ENCODE peak calls at places on chromosome 1, in four cellular contexts. G is ovary, D is heart left ventricle, H is IMR-90. R is an unnamed sample.

GRCh38 chr1:91610102-91610501 is 109.5 kb downstream of the CDC7 start:
- DNase-seq in G (no peak), D (no peak), H (no peak), R (no peak)

GRCh38 chr1:197180252-197180878 is 33.9 kb upstream of the ASPM start:
- DNase-seq in G (no peak), D (no peak), H (peak; percentile 92), R (no peak)

GRCh38 chr1:107545056-107545597 is 404.3 kb downstream of the NTNG1 start:
- DNase-seq in G (no peak), D (no peak), H (no peak), R (no peak)

GRCh38 chr1:248811514-248812490 is 13.9 kb downstream of the SH3BP5L start:
- DNase-seq in G (no peak), D (no peak), H (no peak), R (no peak)

GRCh38 chr1:227372662-227373061 is 54.4 kb upstream of the CDC42BPA start:
- DNase-seq in G (no peak), D (no peak), H (peak; percentile 72), R (no peak)

GRCh38 chr1:207049974-207050391 is 1.0 kb downstream of the YOD1 start:
- DNase-seq in G (peak; percentile 58), D (no peak), H (peak; percentile 53), R (peak; percentile 60)

GRCh38 chr1:204438628-204439027 is 27.0 kb upstream of the PPP1R15B start:
- DNase-seq in G (no peak), D (no peak), H (peak; percentile 100), R (peak; percentile 23)

GRCh38 chr1:17168480-17168878 is 36.4 kb upstream of the PADI1 start:
- DNase-seq in G (no peak), D (no peak), H (peak; percentile 81), R (peak; percentile 56)

DNA sequence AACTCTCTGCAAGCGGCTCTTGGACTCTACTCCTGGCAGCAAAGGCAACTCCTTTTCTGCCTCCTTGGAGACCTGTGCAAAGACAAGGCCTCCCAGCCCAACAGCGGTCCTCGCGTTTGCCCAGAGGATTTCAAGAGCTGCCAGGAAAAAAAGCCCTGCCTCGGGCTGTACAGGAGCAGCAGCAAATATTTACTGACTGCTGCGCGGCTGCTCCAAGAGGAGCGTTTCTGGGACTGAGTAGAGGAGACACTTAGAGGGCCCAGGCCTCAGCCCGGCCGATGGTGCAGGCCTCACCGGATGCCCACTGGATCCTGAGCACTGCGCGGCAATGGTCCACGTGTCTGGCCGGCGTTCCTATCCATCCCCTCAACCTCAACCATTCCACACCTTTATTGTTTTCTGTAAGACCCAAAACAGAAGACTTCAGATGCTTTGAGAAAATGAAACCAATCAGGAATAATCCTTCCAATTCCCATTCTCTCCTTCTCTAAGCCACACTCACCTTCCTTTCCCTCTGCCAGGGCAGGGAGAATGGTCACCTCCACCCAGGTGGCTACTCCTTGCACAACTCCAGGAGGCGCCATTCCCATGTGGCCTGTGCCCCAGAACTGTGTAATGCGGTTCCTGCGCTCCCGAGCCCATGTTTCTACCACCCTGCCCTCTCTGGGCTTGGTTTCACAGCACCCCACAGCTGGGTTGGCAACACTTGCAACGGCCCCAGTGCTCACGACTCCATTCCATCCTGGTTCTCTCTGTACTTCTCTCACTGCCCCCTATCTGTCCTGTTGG is 215.8 kb downstream of the TRABD2B start:
- DNase-seq in G (no peak), D (no peak), H (no peak), R (no peak)
- H3K4me1 ChIP-seq in G (no peaks in the 10 kb centered on the region), D (peaks cover 21% of the 10 kb centered on the region), H (no peaks in the 10 kb centered on the region), R (peaks cover 12% of the 10 kb centered on the region)

DNA sequence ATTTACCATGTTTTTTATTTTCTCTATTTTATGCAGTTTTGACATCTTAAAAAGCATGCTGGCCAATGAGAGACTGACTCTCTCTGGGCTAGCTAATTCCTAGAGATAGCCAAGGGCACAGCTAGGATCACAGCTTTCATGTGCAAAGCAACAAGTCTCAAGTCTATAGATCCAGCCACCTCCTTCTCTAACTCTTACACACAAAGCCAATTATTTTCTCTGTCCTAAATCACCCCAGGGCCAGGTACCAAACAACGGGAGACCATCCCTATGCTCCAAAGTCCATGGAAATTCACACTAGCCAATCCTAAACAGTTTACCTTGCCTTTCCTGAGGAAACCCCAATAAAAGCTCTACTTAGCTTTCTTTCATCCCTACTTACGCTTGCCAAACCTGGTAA is 38.0 kb downstream of the ARHGAP29 start:
- DNase-seq in G (no peak), D (no peak), H (no peak), R (no peak)
- TF ChIP-seq POLR2A in G (no peak), D (no peak), H (no peak), R (no peak)

GRCh38 chr1:202150607-202151006 is 6.1 kb upstream of the ARL8A start:
- DNase-seq in G (no peak), D (peak; percentile 11), H (no peak), R (no peak)

GRCh38 chr1:202148391-202148790 is 3.9 kb upstream of the ARL8A start:
- DNase-seq in G (no peak), D (peak; percentile 11), H (no peak), R (no peak)

GRCh38 chr1:202151045-202151444 is 6.5 kb upstream of the ARL8A start:
- DNase-seq in G (no peak), D (no peak), H (no peak), R (no peak)

GRCh38 chr1:202149566-202149965 is 5.0 kb upstream of the ARL8A start:
- DNase-seq in G (no peak), D (no peak), H (peak; percentile 28), R (no peak)

DNA sequence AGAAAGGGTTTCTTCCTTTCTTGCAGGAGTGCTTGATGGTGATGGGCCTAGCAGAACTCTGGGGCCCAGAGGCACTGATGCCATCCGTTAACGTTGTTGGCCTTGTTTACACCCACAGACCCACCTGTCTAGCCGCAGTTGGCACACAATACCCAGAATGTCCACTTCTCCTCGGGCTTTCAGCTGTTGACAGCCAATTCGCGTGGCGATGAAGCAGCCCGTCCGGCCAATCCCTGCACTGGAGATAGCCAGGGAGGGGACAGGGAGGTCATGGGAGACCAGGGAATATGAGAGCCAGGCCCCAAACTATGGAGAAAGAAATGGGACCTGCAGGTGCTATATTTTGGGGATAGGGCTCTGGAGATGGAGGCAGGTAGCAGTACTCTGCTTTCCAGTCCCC is 5.7 kb upstream of the ARL8A start:
- DNase-seq in G (no peak), D (peak; percentile 7), H (no peak), R (no peak)
- H3K4me1 ChIP-seq in G (no peaks in the 10 kb centered on the region), D (peaks cover 3% of the 10 kb centered on the region), H (peaks cover 1% of the 10 kb centered on the region), R (peaks cover 11% of the 10 kb centered on the region)

GRCh38 chr1:156894711-156895407 is 1.3 kb downstream of the PEAR1 start:
- DNase-seq in G (peak; percentile 57), D (peak; percentile 79), H (peak; percentile 30), R (peak; percentile 49)
- TF ChIP-seq POLR2A in G (no peak), D (no peak), H (no peak), R (no peak)

GRCh38 chr1:25482211-25482610 is 51.5 kb downstream of the MACO1 start:
- DNase-seq in G (no peak), D (no peak), H (no peak), R (no peak)

GRCh38 chr1:25477448-25478034 is 46.8 kb downstream of the MACO1 start:
- DNase-seq in G (no peak), D (no peak), H (no peak), R (no peak)

GRCh38 chr1:25476186-25477097 is 45.7 kb downstream of the MACO1 start:
- DNase-seq in G (no peak), D (no peak), H (no peak), R (no peak)

GRCh38 chr1:25481625-25482024 is 50.9 kb downstream of the MACO1 start:
- DNase-seq in G (no peak), D (no peak), H (no peak), R (no peak)

DNA sequence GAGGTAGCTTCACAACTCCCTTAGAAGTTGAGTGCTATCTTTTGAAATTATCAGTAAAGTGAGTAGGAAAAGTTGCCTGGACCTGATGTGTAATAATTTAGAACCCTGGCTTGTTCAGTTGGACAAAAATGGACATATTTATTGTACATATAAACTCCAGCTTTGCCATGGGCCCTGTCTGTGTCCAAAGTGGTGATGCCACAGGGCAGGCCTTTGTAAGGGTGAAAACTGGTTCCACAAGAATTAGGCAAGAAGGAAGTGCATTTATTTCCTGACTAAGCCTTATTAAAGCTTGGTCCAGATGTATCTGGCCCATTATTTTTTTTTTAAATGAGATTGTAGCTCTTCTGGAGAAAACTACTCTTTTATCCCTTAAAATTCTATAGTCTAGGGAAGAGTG is 47.9 kb downstream of the MACO1 start:
- DNase-seq in G (no peak), D (no peak), H (no peak), R (peak; percentile 18)
- H3K4me1 ChIP-seq in G (peaks cover 5% of the 10 kb centered on the region), D (peaks cover 7% of the 10 kb centered on the region), H (no peaks in the 10 kb centered on the region), R (peaks cover 24% of the 10 kb centered on the region)

GRCh38 chr1:8677782-8678181 is 139.7 kb downstream of the RERE start:
- DNase-seq in G (no peak), D (no peak), H (no peak), R (no peak)
- TF ChIP-seq POLR2A in G (no peak), D (no peak), H (no peak), R (no peak)

GRCh38 chr1:67683736-67684525 is 1.1 kb upstream of the GADD45A start:
- DNase-seq in G (peak; percentile 25), D (no peak), H (peak; percentile 79), R (peak; percentile 14)
- H3K4me1 ChIP-seq in G (peaks cover 8% of the 10 kb centered on the region), D (peaks cover 7% of the 10 kb centered on the region), H (peaks cover 12% of the 10 kb centered on the region), R (peaks cover 27% of the 10 kb centered on the region)

GRCh38 chr1:228487336-228488106 is at the start of gene RNF187:
- DNase-seq in G (peak; percentile 90), D (peak; percentile 93), H (peak; percentile 18), R (peak; percentile 89)
- TF ChIP-seq POLR2A in G (no peak), D (no peak), H (no peak), R (peak; percentile 72)

R was measured in thyroid gland.